ENCODE peak calls at places on chromosome 11, in eight cellular contexts. X is omental fat pad, W is endothelial cell, C is foreskin keratinocyte, Q is fibroblast of pulmonary artery, H is IMR-90, Y is GM20000, K is mucosa of descending colon. P is an unnamed sample.

GRCh38 chr11:86558219-86558618 is 114.2 kb downstream of the ME3 start:
- DNase-seq in C (peak), W (no peak), Q (peak), K (no peak), X (no peak), H (peak), Y (no peak), P (no peak)

GRCh38 chr11:119519796-119520195 is 96.8 kb upstream of the THY1 start:
- DNase-seq in X (no peak), Y (no peak), W (no peak), H (no peak), Q (no peak), C (no peak), K (no peak), P (no peak)

GRCh38 chr11:130706572-130706971 is 209.7 kb downstream of the SNX19 start:
- DNase-seq in W (no peak), Y (no peak), X (no peak), H (peak), K (no peak), C (no peak), Q (peak), P (no peak)

GRCh38 chr11:117913736-117914397 is 15.3 kb downstream of the TMPRSS13 start:
- DNase-seq in H (no peak), X (no peak), Q (no peak), C (no peak), K (no peak), Y (no peak), W (no peak), P (no peak)

GRCh38 chr11:14974723-14975587 is 2.8 kb upstream of the CALCA start:
- DNase-seq in K (peak), X (no peak), C (peak), H (peak), W (peak), Y (peak), Q (peak), P (peak)

GRCh38 chr11:123302751-123303195 is 107.7 kb upstream of the CLMP start:
- DNase-seq in W (no peak), C (peak), Q (peak), K (no peak), X (no peak), H (peak), Y (peak), P (peak)

GRCh38 chr11:124209824-124210357 is 26.7 kb downstream of the OR10D3 start:
- DNase-seq in Q (no peak), H (no peak), X (no peak), K (no peak), W (no peak), C (no peak), Y (no peak), P (no peak)

GRCh38 chr11:31262761-31263160 is 106.8 kb downstream of the DCDC1 start:
- DNase-seq in Q (no peak), Y (no peak), K (no peak), W (no peak), X (no peak), H (peak), C (peak), P (no peak)

GRCh38 chr11:1370186-1371025 is 19.3 kb upstream of the BRSK2 start:
- DNase-seq in Y (no peak), C (no peak), K (no peak), H (no peak), X (no peak), W (no peak), Q (no peak), P (no peak)

GRCh38 chr11:289145-289705 is 299 bp downstream of the PGGHG start:
- DNase-seq in Q (no peak), X (no peak), W (no peak), H (no peak), C (no peak), Y (peak), K (no peak), P (no peak)

GRCh38 chr11:84824624-84825023 is 802.5 kb downstream of the DLG2 start:
- DNase-seq in C (no peak), K (no peak), X (no peak), W (no peak), Y (no peak), H (no peak), Q (no peak), P (no peak)

GRCh38 chr11:133104014-133104753 is 428.1 kb downstream of the OPCML start:
- DNase-seq in K (no peak), H (no peak), W (no peak), Y (no peak), X (no peak), Q (no peak), C (no peak), P (no peak)

GRCh38 chr11:107018902-107019493 is 722 bp upstream of the GUCY1A2 start:
- DNase-seq in Q (peak), X (no peak), H (peak), K (peak), Y (peak), W (peak), C (peak), P (no peak)

GRCh38 chr11:76610871-76611475 is 59.6 kb downstream of the LRRC32 start:
- DNase-seq in Y (no peak), C (no peak), W (no peak), H (no peak), Q (no peak), K (no peak), X (no peak), P (no peak)
- TF ChIP-seq CTCF in Y (no peak), C (no peak), W (no peak), H (no peak), Q (no peak), K (no peak), X (no peak), P (no peak)

GRCh38 chr11:36469063-36469462 is 41.0 kb downstream of the TRAF6 start:
- DNase-seq in H (no peak), Q (peak), W (peak), C (no peak), X (no peak), K (no peak), Y (no peak), P (no peak)
- TF ChIP-seq CTCF in H (peak), Q (peak), W (peak), C (peak), X (no peak), K (no peak), Y (no peak), P (peak)

DNA sequence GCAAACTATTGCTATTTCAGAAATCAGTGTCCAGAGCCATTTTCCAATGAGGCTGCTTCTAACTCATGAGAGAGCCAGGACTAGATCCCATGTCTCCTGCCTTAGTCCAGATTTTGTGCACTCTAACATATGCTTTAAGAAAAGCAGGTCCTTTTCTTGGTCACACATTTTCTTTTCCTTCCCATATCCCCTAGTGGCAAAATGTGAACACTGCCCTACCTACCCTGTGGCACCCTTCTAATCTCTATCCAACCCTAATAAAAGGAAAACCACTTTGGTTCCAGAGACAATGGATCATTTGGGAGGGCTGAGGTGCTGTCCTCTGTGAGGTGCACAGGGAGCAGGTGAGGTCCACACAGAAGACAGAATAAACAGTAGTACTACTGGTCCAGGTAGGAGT is 72.0 kb upstream of the DDI1 start:
- DNase-seq in H (no peak), Q (no peak), K (no peak), C (no peak), Y (no peak), X (no peak), W (no peak), P (no peak)
- TF ChIP-seq CTCF in H (no peak), Q (peak), K (no peak), C (peak), Y (no peak), X (no peak), W (no peak), P (no peak)

GRCh38 chr11:9663699-9664275 is at the start of gene SWAP70:
- DNase-seq in C (peak), X (peak), W (peak), Q (peak), H (peak), Y (peak), K (peak), P (peak)
- TF ChIP-seq CTCF in C (peak), X (no peak), W (peak), Q (peak), H (peak), Y (no peak), K (no peak), P (peak)